ENCODE peak calls at places on chromosomes 2 and 18, in five cellular contexts. One of them, this sample, is unnamed.

GRCh38 chr18:63140997-63141776 is 178.4 kb downstream of the BCL2 start:
- DNase-seq in brain microvascular endothelial cell: no peak
- DNase-seq in CD8-positive, alpha-beta T cell: no peak
- DNase-seq in SJSA1: no peak
- DNase-seq in psoas muscle: no peak
- DNase-seq in this sample: no peak

GRCh38 chr2:9082158-9082557 is 78.7 kb upstream of the MBOAT2 start:
- DNase-seq in brain microvascular endothelial cell: no peak
- DNase-seq in CD8-positive, alpha-beta T cell: no peak
- DNase-seq in SJSA1: no peak
- DNase-seq in psoas muscle: no peak
- DNase-seq in this sample: no peak

GRCh38 chr2:15814946-15815345 is 125.4 kb upstream of the MYCN start:
- DNase-seq in CD8-positive, alpha-beta T cell: no peak
- DNase-seq in psoas muscle: no peak
- DNase-seq in SJSA1: no peak
- DNase-seq in brain microvascular endothelial cell: no peak
- DNase-seq in this sample: no peak

GRCh38 chr18:67633939-67634338 is 117.4 kb upstream of the DSEL start:
- DNase-seq in brain microvascular endothelial cell: no peak
- DNase-seq in SJSA1: no peak
- DNase-seq in psoas muscle: no peak
- DNase-seq in CD8-positive, alpha-beta T cell: no peak
- DNase-seq in this sample: no peak

GRCh38 chr2:179438653-179439052 is 174.0 kb upstream of the SESTD1 start:
- DNase-seq in CD8-positive, alpha-beta T cell: no peak
- DNase-seq in brain microvascular endothelial cell: no peak
- DNase-seq in psoas muscle: no peak
- DNase-seq in SJSA1: no peak
- DNase-seq in this sample: no peak

GRCh38 chr2:238513346-238513745 is 86.6 kb downstream of the ASB1 start:
- DNase-seq in psoas muscle: no peak
- DNase-seq in CD8-positive, alpha-beta T cell: no peak
- DNase-seq in brain microvascular endothelial cell: peak; percentile 38
- DNase-seq in SJSA1: no peak
- DNase-seq in this sample: no peak

GRCh38 chr18:58848685-58849084 is 16.0 kb upstream of the ZNF532 start:
- DNase-seq in CD8-positive, alpha-beta T cell: no peak
- DNase-seq in psoas muscle: no peak
- DNase-seq in brain microvascular endothelial cell: peak; percentile 55
- DNase-seq in SJSA1: peak; percentile 69
- DNase-seq in this sample: no peak

GRCh38 chr2:13003500-13003899 is 286.8 kb downstream of the TRIB2 start:
- DNase-seq in brain microvascular endothelial cell: no peak
- DNase-seq in SJSA1: no peak
- DNase-seq in CD8-positive, alpha-beta T cell: no peak
- DNase-seq in psoas muscle: no peak
- DNase-seq in this sample: no peak

GRCh38 chr2:211077216-211077764 is 520.9 kb downstream of the CPS1 start:
- DNase-seq in CD8-positive, alpha-beta T cell: no peak
- DNase-seq in SJSA1: no peak
- DNase-seq in psoas muscle: no peak
- DNase-seq in brain microvascular endothelial cell: no peak
- DNase-seq in this sample: no peak

GRCh38 chr2:225889452-225889851 is 489.9 kb downstream of the NYAP2 start:
- DNase-seq in brain microvascular endothelial cell: peak; percentile 61
- DNase-seq in psoas muscle: no peak
- DNase-seq in SJSA1: no peak
- DNase-seq in CD8-positive, alpha-beta T cell: no peak
- DNase-seq in this sample: no peak

GRCh38 chr18:7158201-7158600 is 40.6 kb upstream of the LAMA1 start:
- DNase-seq in SJSA1: peak; percentile 74
- DNase-seq in brain microvascular endothelial cell: peak; percentile 92
- DNase-seq in psoas muscle: no peak
- DNase-seq in CD8-positive, alpha-beta T cell: no peak
- DNase-seq in this sample: no peak

GRCh38 chr18:78662879-78663278 is 316.7 kb upstream of the SALL3 start:
- DNase-seq in brain microvascular endothelial cell: no peak
- DNase-seq in CD8-positive, alpha-beta T cell: no peak
- DNase-seq in SJSA1: no peak
- DNase-seq in psoas muscle: no peak
- DNase-seq in this sample: no peak

GRCh38 chr18:78664851-78665250 is 314.8 kb upstream of the SALL3 start:
- DNase-seq in brain microvascular endothelial cell: no peak
- DNase-seq in CD8-positive, alpha-beta T cell: no peak
- DNase-seq in psoas muscle: no peak
- DNase-seq in SJSA1: no peak
- DNase-seq in this sample: no peak

GRCh38 chr18:78664048-78664447 is 315.6 kb upstream of the SALL3 start:
- DNase-seq in brain microvascular endothelial cell: no peak
- DNase-seq in psoas muscle: no peak
- DNase-seq in CD8-positive, alpha-beta T cell: no peak
- DNase-seq in SJSA1: no peak
- DNase-seq in this sample: no peak

GRCh38 chr18:78665644-78666043 is 314.0 kb upstream of the SALL3 start:
- DNase-seq in CD8-positive, alpha-beta T cell: no peak
- DNase-seq in psoas muscle: no peak
- DNase-seq in SJSA1: no peak
- DNase-seq in brain microvascular endothelial cell: no peak
- DNase-seq in this sample: no peak

GRCh38 chr18:78666666-78667335 is 312.8 kb upstream of the SALL3 start:
- DNase-seq in brain microvascular endothelial cell: no peak
- DNase-seq in SJSA1: no peak
- DNase-seq in psoas muscle: no peak
- DNase-seq in CD8-positive, alpha-beta T cell: no peak
- DNase-seq in this sample: no peak
- H3K4me3 ChIP-seq in brain microvascular endothelial cell: no peak overlapping the region
- H3K4me3 ChIP-seq in SJSA1: no peak overlapping the region
- H3K4me3 ChIP-seq in psoas muscle: no peak overlapping the region
- H3K4me3 ChIP-seq in CD8-positive, alpha-beta T cell: no peak overlapping the region
- H3K4me3 ChIP-seq in this sample: no peak overlapping the region

DNA sequence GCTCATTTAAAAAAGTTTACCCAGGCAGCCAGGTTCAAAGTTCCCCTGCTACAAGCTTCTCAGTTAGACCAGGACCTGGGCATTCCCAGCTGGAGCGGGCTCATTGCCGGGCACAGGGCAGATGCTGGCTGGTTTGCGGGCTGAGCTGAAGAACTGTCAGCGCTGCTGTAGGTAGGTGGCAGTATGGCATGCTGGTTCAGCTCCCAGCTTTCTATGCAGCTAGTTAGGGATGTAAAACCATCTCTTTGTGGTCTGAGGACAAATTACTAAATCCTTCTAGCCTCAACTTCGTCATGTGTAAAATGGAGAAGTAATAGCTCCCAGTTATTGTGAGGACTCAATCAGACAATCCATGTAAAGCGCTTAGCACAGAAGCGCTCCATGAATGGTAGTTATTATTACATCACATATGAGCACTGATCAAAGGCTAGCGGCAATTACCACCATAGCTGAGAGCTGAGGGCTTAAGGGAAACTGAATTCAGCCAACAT is 2.4 kb upstream of the LDLRAD4 start:
- DNase-seq in psoas muscle: peak; percentile 56
- DNase-seq in SJSA1: no peak
- DNase-seq in CD8-positive, alpha-beta T cell: peak; percentile 50
- DNase-seq in brain microvascular endothelial cell: peak; percentile 55
- DNase-seq in this sample: peak; percentile 94
- H3K4me3 ChIP-seq in psoas muscle: peak overlapping the region; percentile 19
- H3K4me3 ChIP-seq in SJSA1: no peak overlapping the region
- H3K4me3 ChIP-seq in CD8-positive, alpha-beta T cell: peak overlapping the region; percentile 39
- H3K4me3 ChIP-seq in brain microvascular endothelial cell: no peak overlapping the region
- H3K4me3 ChIP-seq in this sample: peak overlapping the region; percentile 84

GRCh38 chr18:60024857-60025256 is 125.1 kb downstream of the PMAIP1 start:
- DNase-seq in CD8-positive, alpha-beta T cell: no peak
- DNase-seq in psoas muscle: no peak
- DNase-seq in brain microvascular endothelial cell: no peak
- DNase-seq in SJSA1: no peak
- DNase-seq in this sample: no peak
- H3K4me3 ChIP-seq in CD8-positive, alpha-beta T cell: no peak overlapping the region
- H3K4me3 ChIP-seq in psoas muscle: no peak overlapping the region
- H3K4me3 ChIP-seq in brain microvascular endothelial cell: no peak overlapping the region
- H3K4me3 ChIP-seq in SJSA1: no peak overlapping the region
- H3K4me3 ChIP-seq in this sample: no peak overlapping the region

GRCh38 chr2:186664644-186665043 is 29.2 kb upstream of the FAM171B start:
- DNase-seq in psoas muscle: no peak
- DNase-seq in SJSA1: no peak
- DNase-seq in CD8-positive, alpha-beta T cell: no peak
- DNase-seq in brain microvascular endothelial cell: no peak
- DNase-seq in this sample: no peak
- H3K4me3 ChIP-seq in psoas muscle: no peak overlapping the region
- H3K4me3 ChIP-seq in SJSA1: no peak overlapping the region
- H3K4me3 ChIP-seq in CD8-positive, alpha-beta T cell: no peak overlapping the region
- H3K4me3 ChIP-seq in brain microvascular endothelial cell: no peak overlapping the region
- H3K4me3 ChIP-seq in this sample: no peak overlapping the region

GRCh38 chr2:233085037-233085838 is 25.1 kb downstream of the INPP5D start:
- DNase-seq in brain microvascular endothelial cell: no peak
- DNase-seq in CD8-positive, alpha-beta T cell: no peak
- DNase-seq in psoas muscle: no peak
- DNase-seq in SJSA1: no peak
- DNase-seq in this sample: no peak

GRCh38 chr2:233089851-233090250 is 29.7 kb downstream of the INPP5D start:
- DNase-seq in SJSA1: no peak
- DNase-seq in CD8-positive, alpha-beta T cell: no peak
- DNase-seq in psoas muscle: no peak
- DNase-seq in brain microvascular endothelial cell: no peak
- DNase-seq in this sample: peak; percentile 30

GRCh38 chr2:233088598-233089345 is 28.6 kb downstream of the INPP5D start:
- DNase-seq in psoas muscle: no peak
- DNase-seq in SJSA1: no peak
- DNase-seq in brain microvascular endothelial cell: no peak
- DNase-seq in CD8-positive, alpha-beta T cell: no peak
- DNase-seq in this sample: no peak

GRCh38 chr2:233085839-233086150 is 25.7 kb downstream of the INPP5D start:
- DNase-seq in SJSA1: no peak
- DNase-seq in psoas muscle: no peak
- DNase-seq in CD8-positive, alpha-beta T cell: no peak
- DNase-seq in brain microvascular endothelial cell: no peak
- DNase-seq in this sample: peak; percentile 3

DNA sequence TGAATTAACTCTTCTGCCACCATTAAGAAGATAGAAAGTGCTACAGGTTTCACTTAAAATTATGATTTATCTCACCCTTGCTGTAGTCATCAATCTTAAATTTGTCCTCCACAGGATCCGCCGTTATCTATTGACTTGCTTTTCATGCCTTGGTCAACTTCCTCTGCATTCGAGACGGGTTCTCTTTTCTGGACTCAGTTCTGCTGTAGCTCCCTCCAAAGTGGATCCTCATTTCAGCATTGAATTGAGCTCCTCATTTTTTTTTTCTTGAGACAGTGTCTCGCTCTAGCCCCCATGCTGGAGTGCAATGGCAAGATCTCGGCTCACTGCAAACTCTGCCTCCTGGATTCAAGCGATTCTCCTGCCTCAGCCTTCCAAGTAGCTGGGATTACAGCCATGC is 27.6 kb downstream of the INPP5D start:
- DNase-seq in psoas muscle: no peak
- DNase-seq in SJSA1: no peak
- DNase-seq in CD8-positive, alpha-beta T cell: no peak
- DNase-seq in brain microvascular endothelial cell: no peak
- DNase-seq in this sample: peak; percentile 21
- H3K4me3 ChIP-seq in psoas muscle: no peak overlapping the region
- H3K4me3 ChIP-seq in SJSA1: no peak overlapping the region
- H3K4me3 ChIP-seq in CD8-positive, alpha-beta T cell: no peak overlapping the region
- H3K4me3 ChIP-seq in brain microvascular endothelial cell: no peak overlapping the region
- H3K4me3 ChIP-seq in this sample: no peak overlapping the region

GRCh38 chr2:204180671-204181070 is 244.1 kb downstream of the ICOS start:
- DNase-seq in psoas muscle: no peak
- DNase-seq in CD8-positive, alpha-beta T cell: no peak
- DNase-seq in SJSA1: no peak
- DNase-seq in brain microvascular endothelial cell: no peak
- DNase-seq in this sample: peak; percentile 47

GRCh38 chr2:204175552-204176271 is 239.1 kb downstream of the ICOS start:
- DNase-seq in psoas muscle: no peak
- DNase-seq in brain microvascular endothelial cell: no peak
- DNase-seq in CD8-positive, alpha-beta T cell: no peak
- DNase-seq in SJSA1: no peak
- DNase-seq in this sample: no peak

GRCh38 chr2:204177251-204177976 is 240.9 kb downstream of the ICOS start:
- DNase-seq in CD8-positive, alpha-beta T cell: no peak
- DNase-seq in SJSA1: no peak
- DNase-seq in brain microvascular endothelial cell: no peak
- DNase-seq in psoas muscle: no peak
- DNase-seq in this sample: no peak

GRCh38 chr2:204176306-204176705 is 239.7 kb downstream of the ICOS start:
- DNase-seq in CD8-positive, alpha-beta T cell: no peak
- DNase-seq in psoas muscle: no peak
- DNase-seq in SJSA1: no peak
- DNase-seq in brain microvascular endothelial cell: no peak
- DNase-seq in this sample: no peak

GRCh38 chr2:204177977-204178522 is 241.5 kb downstream of the ICOS start:
- DNase-seq in brain microvascular endothelial cell: peak; percentile 20
- DNase-seq in CD8-positive, alpha-beta T cell: peak; percentile 71
- DNase-seq in SJSA1: no peak
- DNase-seq in psoas muscle: peak; percentile 41
- DNase-seq in this sample: peak; percentile 54
- H3K4me3 ChIP-seq in brain microvascular endothelial cell: no peak overlapping the region
- H3K4me3 ChIP-seq in CD8-positive, alpha-beta T cell: no peak overlapping the region
- H3K4me3 ChIP-seq in SJSA1: no peak overlapping the region
- H3K4me3 ChIP-seq in psoas muscle: no peak overlapping the region
- H3K4me3 ChIP-seq in this sample: no peak overlapping the region